ENCODE peak calls at places on chromosomes 3 and 15, in nine cellular contexts. One of them, this sample, is unnamed.

GRCh38 chr3:187207062-187207461 is 9.8 kb downstream of the RTP1 start:
- DNase-seq in body of pancreas: no peak
- DNase-seq in foreskin fibroblast: no peak
- DNase-seq in H1: no peak
- DNase-seq in brain microvascular endothelial cell: no peak
- DNase-seq in mammary epithelial cell: no peak
- DNase-seq in astrocyte of the cerebellum: no peak
- DNase-seq in astrocyte of the spinal cord: no peak
- DNase-seq in GM20000: no peak
- DNase-seq in this sample: no peak

GRCh38 chr3:4978259-4978965 is 825 bp upstream of the BHLHE40 start:
- DNase-seq in body of pancreas: peak; percentile 98
- DNase-seq in foreskin fibroblast: peak; percentile 99
- DNase-seq in H1: peak; percentile 70
- DNase-seq in brain microvascular endothelial cell: peak; percentile 98
- DNase-seq in mammary epithelial cell: peak; percentile 100
- DNase-seq in astrocyte of the cerebellum: peak; percentile 91
- DNase-seq in astrocyte of the spinal cord: peak; percentile 100
- DNase-seq in GM20000: peak; percentile 88
- DNase-seq in this sample: peak; percentile 83

GRCh38 chr15:70342554-70343548 is 245.1 kb upstream of the TLE3 start:
- DNase-seq in body of pancreas: no peak
- DNase-seq in foreskin fibroblast: no peak
- DNase-seq in H1: no peak
- DNase-seq in brain microvascular endothelial cell: no peak
- DNase-seq in mammary epithelial cell: no peak
- DNase-seq in astrocyte of the cerebellum: no peak
- DNase-seq in astrocyte of the spinal cord: no peak
- DNase-seq in GM20000: no peak
- DNase-seq in this sample: no peak

GRCh38 chr15:24848050-24848449 is 106.7 kb upstream of the SNRPN start:
- DNase-seq in body of pancreas: peak; percentile 57
- DNase-seq in foreskin fibroblast: peak; percentile 7
- DNase-seq in H1: no peak
- DNase-seq in brain microvascular endothelial cell: peak; percentile 12
- DNase-seq in mammary epithelial cell: no peak
- DNase-seq in astrocyte of the cerebellum: peak; percentile 9
- DNase-seq in astrocyte of the spinal cord: peak; percentile 52
- DNase-seq in GM20000: no peak
- DNase-seq in this sample: no peak

GRCh38 chr3:142998439-142998838 is 2.9 kb upstream of the U2SURP start:
- DNase-seq in body of pancreas: no peak
- DNase-seq in foreskin fibroblast: peak; percentile 18
- DNase-seq in H1: no peak
- DNase-seq in brain microvascular endothelial cell: no peak
- DNase-seq in mammary epithelial cell: no peak
- DNase-seq in astrocyte of the cerebellum: no peak
- DNase-seq in astrocyte of the spinal cord: no peak
- DNase-seq in GM20000: no peak
- DNase-seq in this sample: no peak

GRCh38 chr3:116863842-116864626 is 154.5 kb downstream of the TUSC7 start:
- DNase-seq in body of pancreas: peak; percentile 9
- DNase-seq in foreskin fibroblast: peak; percentile 37
- DNase-seq in H1: peak; percentile 34
- DNase-seq in brain microvascular endothelial cell: peak; percentile 39
- DNase-seq in mammary epithelial cell: peak; percentile 11
- DNase-seq in astrocyte of the cerebellum: peak; percentile 45
- DNase-seq in astrocyte of the spinal cord: peak; percentile 59
- DNase-seq in GM20000: peak; percentile 22
- DNase-seq in this sample: peak; percentile 4

GRCh38 chr3:160808838-160809237 is 52.8 kb downstream of the PPM1L start:
- DNase-seq in body of pancreas: peak; percentile 76
- DNase-seq in foreskin fibroblast: no peak
- DNase-seq in H1: no peak
- DNase-seq in brain microvascular endothelial cell: no peak
- DNase-seq in mammary epithelial cell: no peak
- DNase-seq in astrocyte of the cerebellum: no peak
- DNase-seq in astrocyte of the spinal cord: no peak
- DNase-seq in GM20000: no peak
- DNase-seq in this sample: no peak

GRCh38 chr3:41053220-41053619 is 146.1 kb upstream of the CTNNB1 start:
- DNase-seq in body of pancreas: no peak
- DNase-seq in foreskin fibroblast: no peak
- DNase-seq in H1: no peak
- DNase-seq in brain microvascular endothelial cell: no peak
- DNase-seq in mammary epithelial cell: peak; percentile 40
- DNase-seq in astrocyte of the cerebellum: no peak
- DNase-seq in astrocyte of the spinal cord: no peak
- DNase-seq in GM20000: no peak
- DNase-seq in this sample: no peak

GRCh38 chr3:25441234-25441856 is 13.3 kb downstream of the RARB start:
- DNase-seq in body of pancreas: no peak
- DNase-seq in foreskin fibroblast: no peak
- DNase-seq in H1: no peak
- DNase-seq in brain microvascular endothelial cell: no peak
- DNase-seq in mammary epithelial cell: no peak
- DNase-seq in astrocyte of the cerebellum: no peak
- DNase-seq in astrocyte of the spinal cord: no peak
- DNase-seq in GM20000: peak; percentile 15
- DNase-seq in this sample: peak; percentile 19

GRCh38 chr3:153601422-153601853 is 439.4 kb downstream of the RAP2B start:
- DNase-seq in body of pancreas: no peak
- DNase-seq in foreskin fibroblast: no peak
- DNase-seq in H1: no peak
- DNase-seq in brain microvascular endothelial cell: no peak
- DNase-seq in mammary epithelial cell: no peak
- DNase-seq in astrocyte of the cerebellum: no peak
- DNase-seq in astrocyte of the spinal cord: no peak
- DNase-seq in GM20000: no peak
- DNase-seq in this sample: no peak

GRCh38 chr15:27592036-27592725 is 506.9 kb downstream of the OCA2 start:
- DNase-seq in body of pancreas: no peak
- DNase-seq in foreskin fibroblast: no peak
- DNase-seq in H1: no peak
- DNase-seq in brain microvascular endothelial cell: no peak
- DNase-seq in mammary epithelial cell: no peak
- DNase-seq in astrocyte of the cerebellum: no peak
- DNase-seq in astrocyte of the spinal cord: peak; percentile 48
- DNase-seq in GM20000: no peak
- DNase-seq in this sample: no peak

GRCh38 chr3:9553021-9553948 is at the start of gene LHFPL4:
- DNase-seq in body of pancreas: peak; percentile 8
- DNase-seq in foreskin fibroblast: no peak
- DNase-seq in H1: no peak
- DNase-seq in brain microvascular endothelial cell: no peak
- DNase-seq in mammary epithelial cell: no peak
- DNase-seq in astrocyte of the cerebellum: no peak
- DNase-seq in astrocyte of the spinal cord: no peak
- DNase-seq in GM20000: peak; percentile 55
- DNase-seq in this sample: no peak

GRCh38 chr3:192514081-192514753 is 213.1 kb downstream of the FGF12 start:
- DNase-seq in body of pancreas: peak; percentile 52
- DNase-seq in foreskin fibroblast: no peak
- DNase-seq in H1: no peak
- DNase-seq in brain microvascular endothelial cell: no peak
- DNase-seq in mammary epithelial cell: peak; percentile 3
- DNase-seq in astrocyte of the cerebellum: peak; percentile 35
- DNase-seq in astrocyte of the spinal cord: peak; percentile 36
- DNase-seq in GM20000: no peak
- DNase-seq in this sample: no peak

GRCh38 chr3:175378348-175378747 is 519.2 kb downstream of the NAALADL2 start:
- DNase-seq in body of pancreas: no peak
- DNase-seq in foreskin fibroblast: no peak
- DNase-seq in H1: no peak
- DNase-seq in brain microvascular endothelial cell: no peak
- DNase-seq in mammary epithelial cell: no peak
- DNase-seq in astrocyte of the cerebellum: no peak
- DNase-seq in astrocyte of the spinal cord: no peak
- DNase-seq in GM20000: no peak
- DNase-seq in this sample: no peak

GRCh38 chr15:93026359-93026758 is 62.7 kb downstream of the RGMA start:
- DNase-seq in body of pancreas: no peak
- DNase-seq in foreskin fibroblast: no peak
- DNase-seq in H1: no peak
- DNase-seq in brain microvascular endothelial cell: no peak
- DNase-seq in mammary epithelial cell: no peak
- DNase-seq in astrocyte of the cerebellum: no peak
- DNase-seq in astrocyte of the spinal cord: no peak
- DNase-seq in GM20000: no peak
- DNase-seq in this sample: no peak

DNA sequence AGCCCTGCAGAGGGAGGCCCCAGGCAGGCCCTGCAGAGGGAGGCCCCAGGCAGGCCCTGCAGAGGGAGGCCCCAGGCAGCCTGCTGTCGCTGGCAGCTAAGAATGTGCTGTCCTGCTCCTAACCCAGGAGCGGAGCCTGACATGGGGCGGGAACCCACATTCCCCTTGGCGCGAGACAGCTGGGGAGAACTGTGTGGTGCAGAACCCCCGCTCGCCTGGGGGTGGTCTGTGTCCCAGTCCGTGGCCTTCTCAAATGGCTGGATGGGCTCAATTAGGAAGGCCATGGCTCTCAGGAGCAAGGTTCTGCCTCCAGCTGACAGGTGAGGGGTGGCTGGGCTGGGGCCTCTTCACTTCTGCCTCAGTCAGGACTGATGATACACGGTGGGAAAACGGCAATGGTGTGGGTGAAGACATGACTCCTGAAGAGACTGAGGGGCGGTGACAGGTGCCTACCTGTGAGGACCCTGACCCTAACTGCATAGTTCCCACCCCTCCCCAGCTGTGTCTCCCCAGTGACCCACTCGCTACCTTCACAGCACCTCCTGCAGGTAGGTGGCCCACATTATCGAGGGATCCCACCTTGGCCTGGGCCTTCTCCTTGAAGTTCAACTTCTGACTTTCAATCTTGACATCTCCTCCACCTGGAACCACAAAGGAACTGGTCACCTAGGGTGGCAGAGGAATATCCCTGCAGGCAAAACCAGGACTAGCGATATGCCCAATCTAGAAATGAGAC is 52.0 kb downstream of the DHX30 start:
- DNase-seq in body of pancreas: no peak
- DNase-seq in foreskin fibroblast: no peak
- DNase-seq in H1: no peak
- DNase-seq in brain microvascular endothelial cell: no peak
- DNase-seq in mammary epithelial cell: no peak
- DNase-seq in astrocyte of the cerebellum: no peak
- DNase-seq in astrocyte of the spinal cord: no peak
- DNase-seq in GM20000: no peak
- DNase-seq in this sample: no peak
- TF ChIP-seq CTCF in body of pancreas: no peak
- TF ChIP-seq CTCF in foreskin fibroblast: no peak
- TF ChIP-seq CTCF in H1: no peak
- TF ChIP-seq CTCF in brain microvascular endothelial cell: no peak
- TF ChIP-seq CTCF in mammary epithelial cell: no peak
- TF ChIP-seq CTCF in astrocyte of the cerebellum: no peak
- TF ChIP-seq CTCF in astrocyte of the spinal cord: no peak
- TF ChIP-seq CTCF in GM20000: no peak
- TF ChIP-seq CTCF in this sample: no peak

DNA sequence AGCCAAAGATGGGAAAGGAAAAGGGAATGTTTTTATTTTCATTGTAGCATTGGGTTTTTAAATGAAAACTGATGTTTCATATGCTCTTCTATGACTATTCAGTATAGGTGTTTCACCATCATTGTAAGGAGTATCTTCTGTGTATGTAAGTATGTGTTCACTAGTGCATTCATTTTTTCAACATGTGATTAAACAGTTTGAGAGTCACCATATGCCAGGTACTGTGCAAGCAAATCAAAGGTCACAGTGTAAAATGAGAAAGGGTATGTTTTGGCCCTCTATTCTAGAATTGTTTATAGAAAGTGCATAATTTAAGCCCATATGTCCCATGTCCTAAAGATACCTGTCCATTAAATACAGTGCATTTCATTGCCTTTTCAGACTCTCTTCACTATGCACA is 207.2 kb downstream of the ZBTB20 start:
- DNase-seq in body of pancreas: no peak
- DNase-seq in foreskin fibroblast: no peak
- DNase-seq in H1: no peak
- DNase-seq in brain microvascular endothelial cell: no peak
- DNase-seq in mammary epithelial cell: no peak
- DNase-seq in astrocyte of the cerebellum: no peak
- DNase-seq in astrocyte of the spinal cord: no peak
- DNase-seq in GM20000: no peak
- DNase-seq in this sample: no peak
- TF ChIP-seq CTCF in body of pancreas: no peak
- TF ChIP-seq CTCF in foreskin fibroblast: no peak
- TF ChIP-seq CTCF in H1: no peak
- TF ChIP-seq CTCF in brain microvascular endothelial cell: no peak
- TF ChIP-seq CTCF in mammary epithelial cell: no peak
- TF ChIP-seq CTCF in astrocyte of the cerebellum: no peak
- TF ChIP-seq CTCF in astrocyte of the spinal cord: no peak
- TF ChIP-seq CTCF in GM20000: no peak
- TF ChIP-seq CTCF in this sample: no peak

GRCh38 chr3:12553921-12554391 is 2.9 kb upstream of the MKRN2 start:
- DNase-seq in body of pancreas: peak; percentile 20
- DNase-seq in foreskin fibroblast: no peak
- DNase-seq in H1: no peak
- DNase-seq in brain microvascular endothelial cell: no peak
- DNase-seq in mammary epithelial cell: peak; percentile 26
- DNase-seq in astrocyte of the cerebellum: no peak
- DNase-seq in astrocyte of the spinal cord: peak; percentile 33
- DNase-seq in GM20000: no peak
- DNase-seq in this sample: no peak
- TF ChIP-seq CTCF in body of pancreas: no peak
- TF ChIP-seq CTCF in foreskin fibroblast: no peak
- TF ChIP-seq CTCF in H1: no peak
- TF ChIP-seq CTCF in brain microvascular endothelial cell: peak; percentile 8
- TF ChIP-seq CTCF in mammary epithelial cell: no peak
- TF ChIP-seq CTCF in astrocyte of the cerebellum: no peak
- TF ChIP-seq CTCF in astrocyte of the spinal cord: no peak
- TF ChIP-seq CTCF in GM20000: no peak
- TF ChIP-seq CTCF in this sample: no peak

GRCh38 chr15:95558916-95559315 is 771.6 kb upstream of the NR2F2 start:
- DNase-seq in body of pancreas: no peak
- DNase-seq in foreskin fibroblast: no peak
- DNase-seq in H1: no peak
- DNase-seq in brain microvascular endothelial cell: no peak
- DNase-seq in mammary epithelial cell: peak; percentile 9
- DNase-seq in astrocyte of the cerebellum: no peak
- DNase-seq in astrocyte of the spinal cord: no peak
- DNase-seq in GM20000: no peak
- DNase-seq in this sample: no peak

GRCh38 chr15:95556866-95557225 is 773.7 kb upstream of the NR2F2 start:
- DNase-seq in body of pancreas: no peak
- DNase-seq in foreskin fibroblast: no peak
- DNase-seq in H1: no peak
- DNase-seq in brain microvascular endothelial cell: peak; percentile 88
- DNase-seq in mammary epithelial cell: no peak
- DNase-seq in astrocyte of the cerebellum: peak; percentile 47
- DNase-seq in astrocyte of the spinal cord: peak; percentile 93
- DNase-seq in GM20000: no peak
- DNase-seq in this sample: no peak

GRCh38 chr15:95558131-95558530 is 772.4 kb upstream of the NR2F2 start:
- DNase-seq in body of pancreas: no peak
- DNase-seq in foreskin fibroblast: no peak
- DNase-seq in H1: no peak
- DNase-seq in brain microvascular endothelial cell: no peak
- DNase-seq in mammary epithelial cell: peak; percentile 67
- DNase-seq in astrocyte of the cerebellum: no peak
- DNase-seq in astrocyte of the spinal cord: peak; percentile 47
- DNase-seq in GM20000: no peak
- DNase-seq in this sample: no peak

GRCh38 chr15:95557226-95558046 is 773.1 kb upstream of the NR2F2 start:
- DNase-seq in body of pancreas: no peak
- DNase-seq in foreskin fibroblast: peak; percentile 89
- DNase-seq in H1: no peak
- DNase-seq in brain microvascular endothelial cell: peak; percentile 92
- DNase-seq in mammary epithelial cell: peak; percentile 90
- DNase-seq in astrocyte of the cerebellum: peak; percentile 87
- DNase-seq in astrocyte of the spinal cord: peak; percentile 97
- DNase-seq in GM20000: no peak
- DNase-seq in this sample: no peak

GRCh38 chr15:95556225-95556624 is 774.3 kb upstream of the NR2F2 start:
- DNase-seq in body of pancreas: no peak
- DNase-seq in foreskin fibroblast: no peak
- DNase-seq in H1: no peak
- DNase-seq in brain microvascular endothelial cell: no peak
- DNase-seq in mammary epithelial cell: no peak
- DNase-seq in astrocyte of the cerebellum: no peak
- DNase-seq in astrocyte of the spinal cord: peak; percentile 46
- DNase-seq in GM20000: no peak
- DNase-seq in this sample: no peak
- TF ChIP-seq CTCF in body of pancreas: no peak
- TF ChIP-seq CTCF in foreskin fibroblast: no peak
- TF ChIP-seq CTCF in H1: no peak
- TF ChIP-seq CTCF in brain microvascular endothelial cell: no peak
- TF ChIP-seq CTCF in mammary epithelial cell: no peak
- TF ChIP-seq CTCF in astrocyte of the cerebellum: no peak
- TF ChIP-seq CTCF in astrocyte of the spinal cord: no peak
- TF ChIP-seq CTCF in GM20000: no peak
- TF ChIP-seq CTCF in this sample: no peak

This sample was measured in GM10248.